ENCODE peak calls at places on chromosomes 5 and 9, in four cellular contexts. B is cardiac muscle cell, X is adrenal gland, Q is fibroblast of lung. U is an unnamed sample.

GRCh38 chr9:99013550-99013949 is 69.8 kb downstream of the COL15A1 start:
- DNase-seq in B (no peak), Q (no peak), X (no peak), U (no peak)

GRCh38 chr5:29208026-29208425 is 1985.5 kb upstream of the CDH6 start:
- DNase-seq in B (no peak), X (no peak), Q (peak), U (no peak)

GRCh38 chr5:135025730-135026644 is 8.0 kb downstream of the PITX1 start:
- DNase-seq in B (no peak), X (no peak), Q (no peak), U (no peak)

GRCh38 chr5:142032747-142033631 is 20.2 kb upstream of the GNPDA1 start:
- DNase-seq in B (peak), Q (no peak), X (no peak), U (no peak)

GRCh38 chr9:128893354-128893753 is 11.4 kb downstream of the LRRC8A start:
- DNase-seq in X (no peak), Q (no peak), B (no peak), U (no peak)

GRCh38 chr9:4113711-4114110 is 186.2 kb downstream of the GLIS3 start:
- DNase-seq in Q (no peak), X (no peak), B (no peak), U (no peak)

GRCh38 chr9:79817469-79818004 is 245.8 kb downstream of the TLE4 start:
- DNase-seq in B (no peak), Q (peak), X (peak), U (no peak)

GRCh38 chr9:79049371-79049770 is 522.4 kb upstream of the TLE4 start:
- DNase-seq in Q (no peak), B (no peak), X (no peak), U (no peak)

GRCh38 chr5:180596668-180597231 is 5.5 kb upstream of the SCGB3A1 start:
- DNase-seq in B (no peak), Q (no peak), X (no peak), U (no peak)

GRCh38 chr9:97188545-97188944 is 118.9 kb upstream of the CCDC180 start:
- DNase-seq in Q (no peak), X (no peak), B (no peak), U (no peak)

GRCh38 chr9:2000314-2000713 is 14.8 kb upstream of the SMARCA2 start:
- DNase-seq in Q (no peak), X (no peak), B (no peak), U (no peak)

GRCh38 chr9:113887436-113887835 is 11.3 kb downstream of the ZNF618 start:
- DNase-seq in Q (no peak), X (no peak), B (no peak), U (no peak)

GRCh38 chr9:113886003-113886324 is 9.9 kb downstream of the ZNF618 start:
- DNase-seq in Q (peak), B (peak), X (no peak), U (no peak)

GRCh38 chr9:113886471-113886870 is 10.4 kb downstream of the ZNF618 start:
- DNase-seq in B (no peak), Q (no peak), X (no peak), U (no peak)

GRCh38 chr9:113886933-113887332 is 10.8 kb downstream of the ZNF618 start:
- DNase-seq in X (peak), B (no peak), Q (peak), U (no peak)

DNA sequence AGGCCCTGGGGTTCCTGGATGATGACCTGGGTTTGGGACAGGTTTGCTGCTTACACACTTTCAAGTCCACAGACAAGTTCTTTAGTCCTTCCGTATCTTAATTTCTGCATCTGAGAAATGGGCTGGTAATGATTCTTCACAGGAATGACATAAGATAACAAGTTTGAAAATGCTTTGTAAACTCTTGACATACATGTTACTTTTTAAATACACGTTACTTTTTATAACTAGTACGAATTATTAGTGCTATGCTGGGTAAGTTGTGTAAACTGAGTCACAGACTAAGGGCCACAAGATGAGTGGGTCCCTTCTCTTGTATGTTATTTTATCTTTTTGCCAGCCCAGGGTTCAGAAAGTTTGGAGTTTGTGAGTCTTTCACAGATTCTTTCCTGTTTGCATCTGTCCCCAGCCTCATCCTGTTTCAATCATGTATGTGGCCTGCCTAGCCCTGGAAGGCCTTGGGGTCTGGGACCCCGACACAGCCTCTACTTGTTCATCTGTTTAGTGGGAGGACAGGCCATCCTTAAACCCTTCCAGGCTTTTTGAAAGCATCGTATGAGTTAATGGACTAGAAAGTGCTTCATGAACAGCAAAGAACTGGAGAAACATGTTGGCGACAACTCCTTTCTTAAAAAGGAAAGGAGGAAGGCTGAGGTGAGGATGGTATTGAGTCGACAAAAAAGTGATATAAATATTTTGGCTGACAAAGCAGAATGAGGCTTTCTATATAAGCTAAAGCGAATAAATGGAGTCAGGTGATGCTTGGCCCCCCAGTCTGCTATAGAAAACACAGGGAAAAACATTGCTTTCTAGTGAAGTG is 9.3 kb downstream of the ZNF618 start:
- DNase-seq in X (no peak), Q (no peak), B (no peak), U (no peak)
- H3K4me3 ChIP-seq in X (no peak), Q (no peak), B (no peak), U (no peak)

GRCh38 chr9:35656340-35656739 is 1.5 kb downstream of the RMRP start:
- DNase-seq in Q (no peak), X (no peak), B (no peak), U (no peak)

GRCh38 chr9:35657327-35658143 is at the start of gene RMRP:
- DNase-seq in Q (peak), B (peak), X (peak), U (peak)

GRCh38 chr9:35658144-35658893 is at the start of gene CCDC107:
- DNase-seq in Q (peak), X (peak), B (peak), U (no peak)

GRCh38 chr9:35658894-35659220 is 765 bp downstream of the CCDC107 start:
- DNase-seq in Q (peak), B (peak), X (peak), U (no peak)

DNA sequence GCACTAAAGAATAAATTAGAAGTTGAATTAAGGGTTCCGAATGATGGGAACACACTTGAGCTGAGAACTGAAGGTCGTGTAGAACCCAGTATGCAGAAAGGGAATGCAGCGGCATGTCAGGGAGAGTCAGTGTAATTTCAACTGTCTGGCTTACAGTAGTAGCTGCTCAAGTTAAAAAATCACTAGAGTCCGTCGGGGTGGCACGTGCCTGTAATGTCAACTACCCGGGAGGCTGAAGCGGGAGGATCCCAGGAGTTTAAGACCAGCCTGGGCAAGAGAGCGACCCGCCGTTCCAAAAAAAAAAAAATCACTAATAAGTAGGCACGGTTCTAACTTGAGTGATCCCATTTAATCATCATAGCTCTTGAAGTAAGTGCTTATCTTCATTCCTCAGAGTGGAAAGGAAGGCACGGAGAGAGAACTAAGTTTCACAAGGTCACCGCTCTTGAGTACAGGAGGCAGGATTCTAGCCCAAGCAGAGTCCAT is 935 bp downstream of the RMRP start:
- DNase-seq in X (no peak), B (no peak), Q (no peak), U (no peak)
- H3K4me3 ChIP-seq in X (no peak), B (peak), Q (peak), U (peak)

DNA sequence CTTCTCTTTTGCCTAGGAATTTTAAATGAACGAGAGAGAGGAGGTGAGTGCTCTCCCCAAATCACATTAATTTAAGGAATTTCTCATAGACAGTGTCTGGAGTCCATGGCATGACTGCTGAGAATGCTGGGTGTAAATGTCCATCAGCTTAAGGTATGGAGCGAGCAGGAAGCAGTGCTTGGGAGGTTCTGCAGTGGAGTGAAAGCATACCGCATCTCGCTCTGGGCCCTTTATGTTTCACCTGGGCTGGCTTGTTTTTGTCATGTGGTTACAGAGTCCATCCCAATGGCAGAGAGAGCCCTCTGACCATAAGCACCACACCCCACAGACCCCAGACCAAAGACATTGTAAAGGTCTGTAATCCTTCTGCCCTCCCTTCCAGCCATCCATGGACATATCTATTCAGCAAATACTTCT is 20.6 kb upstream of the TNFAIP8 start:
- DNase-seq in B (no peak), Q (no peak), X (no peak), U (no peak)
- H3K4me3 ChIP-seq in B (no peak), Q (no peak), X (no peak), U (no peak)

DNA sequence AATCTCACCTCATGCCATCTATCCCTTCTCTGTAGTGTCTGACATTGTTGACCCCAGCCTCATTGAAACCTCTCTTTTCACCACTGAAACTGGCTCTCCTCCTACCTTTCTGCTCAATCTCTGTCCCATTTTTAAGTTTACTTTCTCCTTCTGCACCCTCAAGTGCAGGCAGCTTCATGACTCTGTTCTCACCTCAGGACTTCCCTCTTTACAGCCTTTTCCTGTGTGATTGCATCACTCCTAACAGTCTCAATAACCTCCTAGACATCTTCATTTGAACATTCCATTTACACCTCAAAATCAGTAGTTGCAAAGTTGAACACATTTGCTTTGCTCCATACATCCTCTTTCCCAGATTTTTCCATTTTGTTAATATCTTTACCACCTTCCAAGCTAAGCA is 172.1 kb downstream of the RASEF start:
- DNase-seq in B (no peak), Q (peak), X (no peak), U (no peak)
- H3K4me3 ChIP-seq in B (no peak), Q (no peak), X (no peak), U (no peak)

GRCh38 chr5:159061834-159062530 is 37.7 kb downstream of the EBF1 start:
- DNase-seq in X (no peak), B (peak), Q (no peak), U (no peak)
- H3K4me3 ChIP-seq in X (no peak), B (no peak), Q (peak), U (no peak)